ENCODE peak calls at places on chromosomes 11 and 22, in nine cellular contexts. H is cardiac muscle cell, I is HL-60, V is heart right ventricle, O is thoracic aorta, J is astrocyte of the cerebellum, Y is BJ, X is pancreas, A is neural crest cell. L is an unnamed sample.

GRCh38 chr11:31106326-31106725 is 263.2 kb downstream of the DCDC1 start:
- DNase-seq in H (no peak), I (no peak), J (no peak), X (no peak), Y (no peak), V (no peak), A (no peak), O (no peak), L (no peak)

GRCh38 chr11:88167853-88168252 is 7.4 kb downstream of the RAB38 start:
- DNase-seq in J (no peak), V (no peak), O (no peak), A (no peak), Y (no peak), H (no peak), I (no peak), X (no peak), L (no peak)

GRCh38 chr11:114307524-114308203 is 11.5 kb downstream of the NNMT start:
- DNase-seq in O (no peak), I (no peak), Y (peak), A (no peak), J (peak), X (no peak), H (no peak), V (peak), L (no peak)

GRCh38 chr22:29782061-29782845 is 15.1 kb downstream of the UQCR10 start:
- DNase-seq in A (no peak), O (no peak), X (peak), J (no peak), H (no peak), I (no peak), Y (no peak), V (peak), L (no peak)

GRCh38 chr11:94802501-94802900 is 34.3 kb downstream of the AMOTL1 start:
- DNase-seq in V (no peak), I (no peak), H (no peak), J (no peak), O (no peak), A (no peak), X (no peak), Y (no peak), L (no peak)

GRCh38 chr11:43554148-43554473 is 126.4 kb upstream of the HSD17B12 start:
- DNase-seq in I (no peak), O (no peak), H (peak), A (no peak), V (no peak), J (no peak), X (no peak), Y (no peak), L (no peak)

GRCh38 chr11:73652046-73652730 is 5.8 kb downstream of the PLEKHB1 start:
- DNase-seq in I (no peak), O (no peak), H (no peak), A (peak), X (peak), Y (no peak), J (no peak), V (no peak), L (no peak)

GRCh38 chr11:112290462-112290894 is 29.8 kb upstream of the PLET1 start:
- DNase-seq in V (no peak), H (no peak), X (no peak), A (no peak), Y (no peak), I (no peak), O (no peak), J (no peak), L (no peak)

GRCh38 chr22:50136431-50137047 is 34.0 kb upstream of the PANX2 start:
- DNase-seq in O (no peak), J (no peak), A (no peak), Y (no peak), I (no peak), V (no peak), X (no peak), H (peak), L (no peak)

GRCh38 chr22:50134481-50134880 is 36.0 kb upstream of the PANX2 start:
- DNase-seq in I (no peak), X (no peak), H (no peak), O (no peak), A (no peak), Y (no peak), J (no peak), V (no peak), L (no peak)

GRCh38 chr22:50129121-50129734 is 39.4 kb downstream of the MOV10L1 start:
- DNase-seq in V (no peak), J (peak), X (no peak), H (no peak), A (no peak), Y (no peak), O (no peak), I (no peak), L (no peak)

DNA sequence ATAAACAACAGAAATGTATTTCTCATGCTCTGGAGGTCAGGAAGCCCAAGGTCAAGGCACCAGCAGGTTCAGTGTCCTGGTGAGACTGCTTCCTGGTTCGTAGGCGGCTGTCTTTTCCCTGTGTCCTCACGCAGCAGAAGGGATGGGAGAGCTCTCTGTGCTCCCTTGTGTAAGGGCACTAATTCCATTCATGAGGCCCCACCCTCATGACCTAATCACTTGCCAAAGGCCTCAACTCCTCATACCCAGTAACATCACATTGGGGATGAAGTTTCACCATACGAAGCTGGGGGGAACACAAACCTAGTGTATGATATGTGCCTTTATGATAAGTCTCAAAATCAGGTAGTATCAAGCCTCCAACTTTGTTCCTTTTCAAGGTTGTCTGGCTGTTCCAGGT is 38.6 kb upstream of the PANX2 start:
- DNase-seq in A (no peak), Y (no peak), X (no peak), I (no peak), V (no peak), O (no peak), J (no peak), H (no peak), L (no peak)
- TF ChIP-seq CTCF in A (no peak), Y (no peak), X (no peak), I (no peak), V (no peak), O (no peak), J (no peak), H (no peak), L (no peak)

GRCh38 chr11:119297938-119298337 is 19.0 kb downstream of the MCAM start:
- DNase-seq in J (no peak), V (no peak), A (no peak), I (no peak), O (no peak), X (no peak), H (no peak), Y (no peak), L (no peak)

GRCh38 chr11:119290894-119291497 is 25.9 kb downstream of the MCAM start:
- DNase-seq in A (no peak), Y (no peak), O (no peak), H (no peak), V (no peak), J (no peak), I (no peak), X (no peak), L (no peak)

GRCh38 chr11:119293461-119293860 is 23.5 kb downstream of the MCAM start:
- DNase-seq in Y (no peak), H (no peak), I (no peak), X (no peak), V (no peak), A (no peak), J (no peak), O (no peak), L (no peak)

GRCh38 chr11:119298726-119299125 is 18.2 kb downstream of the MCAM start:
- DNase-seq in H (no peak), I (no peak), V (peak), A (no peak), O (no peak), Y (no peak), X (no peak), J (no peak), L (no peak)

DNA sequence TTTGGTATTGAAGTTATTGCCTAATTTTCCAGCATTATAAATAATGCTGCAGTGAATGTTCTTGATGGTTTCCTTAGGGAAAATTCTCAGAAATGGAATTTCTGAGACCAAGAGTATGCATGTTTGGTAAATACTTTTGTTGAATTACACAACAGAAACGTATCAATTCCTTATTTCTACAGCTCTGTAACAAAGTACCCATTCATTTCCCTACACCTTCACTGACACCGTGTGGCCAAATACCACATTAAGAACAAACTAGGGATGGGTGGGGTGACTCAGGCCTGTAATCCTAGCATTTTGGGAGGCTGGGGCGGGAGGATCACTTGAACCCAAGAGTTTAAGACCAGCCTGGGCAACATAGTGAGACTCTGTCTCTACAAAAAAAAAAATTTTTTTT is 21.8 kb downstream of the MCAM start:
- DNase-seq in A (no peak), H (no peak), I (no peak), Y (no peak), X (no peak), O (no peak), V (no peak), J (no peak), L (no peak)
- TF ChIP-seq CTCF in A (no peak), H (no peak), I (no peak), Y (no peak), X (no peak), O (no peak), V (no peak), J (no peak), L (no peak)

GRCh38 chr11:3051435-3052108 is 5.7 kb downstream of the CARS1 start:
- DNase-seq in O (no peak), X (no peak), I (no peak), Y (no peak), V (no peak), J (no peak), A (no peak), H (no peak), L (no peak)
- TF ChIP-seq CTCF in O (no peak), X (no peak), I (no peak), Y (peak), V (no peak), J (peak), A (peak), H (peak), L (no peak)

GRCh38 chr22:49607821-49608220 is 219.9 kb downstream of the BRD1 start:
- DNase-seq in Y (no peak), V (no peak), X (no peak), J (no peak), H (no peak), I (no peak), A (no peak), O (no peak), L (no peak)
- TF ChIP-seq CTCF in Y (no peak), V (no peak), X (no peak), J (no peak), H (no peak), I (no peak), A (no peak), O (no peak), L (no peak)

GRCh38 chr11:76445122-76446084 is 585 bp downstream of the EMSY start:
- DNase-seq in A (peak), V (peak), H (peak), O (peak), I (peak), Y (peak), X (peak), J (peak), L (peak)
- TF ChIP-seq CTCF in A (peak), V (peak), H (no peak), O (no peak), I (no peak), Y (no peak), X (no peak), J (no peak), L (no peak)

GRCh38 chr11:119067371-119068222 is at the start of gene VPS11:
- DNase-seq in H (peak), X (peak), A (peak), I (peak), V (peak), J (peak), Y (peak), O (peak), L (peak)
- TF ChIP-seq CTCF in H (no peak), X (no peak), A (no peak), I (no peak), V (no peak), J (no peak), Y (no peak), O (no peak), L (no peak)

DNA sequence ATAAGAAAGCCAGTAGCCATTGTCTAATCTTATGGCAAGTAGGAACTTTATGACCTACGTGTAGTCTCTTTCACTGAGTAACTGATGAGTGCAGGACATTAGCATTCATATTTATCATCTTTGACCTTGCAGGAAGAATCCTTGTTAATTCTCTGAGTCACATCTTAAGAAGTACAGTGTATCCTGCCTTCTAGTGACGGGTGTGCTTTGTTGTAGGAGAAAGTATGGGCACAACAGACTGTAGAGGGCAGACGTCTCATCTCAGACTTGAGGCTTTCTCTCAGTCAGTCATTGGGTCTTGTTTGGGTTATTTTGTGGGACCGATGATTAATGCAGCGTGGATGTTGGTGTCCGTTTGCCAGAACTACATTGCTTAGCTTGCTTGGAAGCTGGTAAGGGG is 6.8 kb downstream of the RNF214 start:
- DNase-seq in I (no peak), X (no peak), H (no peak), A (no peak), O (no peak), V (no peak), J (peak), Y (peak), L (no peak)
- TF ChIP-seq CTCF in I (no peak), X (no peak), H (peak), A (no peak), O (no peak), V (no peak), J (peak), Y (peak), L (no peak)

GRCh38 chr11:63920870-63921417 is 4.0 kb upstream of the RCOR2 start:
- DNase-seq in X (no peak), Y (no peak), O (no peak), I (no peak), A (no peak), H (peak), J (no peak), V (no peak), L (peak)
- TF ChIP-seq CTCF in X (no peak), Y (peak), O (peak), I (no peak), A (peak), H (peak), J (peak), V (peak), L (no peak)

GRCh38 chr11:9385288-9385902 is 943 bp downstream of the IPO7 start:
- DNase-seq in A (no peak), H (no peak), Y (no peak), X (no peak), J (peak), O (no peak), I (no peak), V (no peak), L (peak)
- TF ChIP-seq CTCF in A (no peak), H (no peak), Y (no peak), X (no peak), J (no peak), O (no peak), I (no peak), V (no peak), L (no peak)

DNA sequence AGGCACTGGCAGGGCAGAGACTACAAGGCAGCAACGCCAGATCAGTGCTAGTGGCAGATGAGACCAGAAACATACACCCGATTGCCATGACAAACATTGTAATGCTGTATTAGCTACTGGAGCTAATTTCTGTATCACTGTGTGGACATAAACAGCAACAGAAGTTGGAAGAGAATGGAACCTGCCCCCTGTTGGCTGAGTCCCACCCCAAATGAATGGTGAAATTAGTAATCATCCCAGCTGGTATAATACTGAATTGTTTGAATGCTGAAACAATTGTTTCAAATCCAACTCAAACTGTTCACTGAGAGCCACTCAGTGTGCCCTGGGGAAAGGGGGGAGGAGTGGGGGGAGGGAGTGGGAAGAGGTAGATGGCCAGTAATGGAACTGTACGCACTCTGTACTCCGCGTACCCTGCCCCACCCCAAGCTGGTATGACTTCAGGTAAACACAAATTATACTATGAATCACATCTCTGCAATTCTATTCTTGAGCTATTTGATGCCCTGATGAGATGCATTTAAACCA is 11.2 kb upstream of the BIRC3 start:
- DNase-seq in J (no peak), Y (no peak), O (no peak), V (no peak), A (no peak), X (no peak), I (no peak), H (no peak), L (no peak)
- TF ChIP-seq CTCF in J (no peak), Y (no peak), O (no peak), V (no peak), A (peak), X (no peak), I (no peak), H (no peak), L (no peak)